ENCODE peak calls at places on chromosomes 13 and 19, in ten cellular contexts. J, G, P, F, L, N, H, K, E and I are unnamed samples.

GRCh38 chr13:44726214-44726613 is 150.1 kb upstream of the TSC22D1 start:
- DNase-seq in J (no peak), G (no peak), P (no peak), F (no peak), L (no peak), N (no peak), H (peak; percentile 69), K (no peak), E (no peak), I (no peak)

GRCh38 chr19:43489310-43489709 is 15.2 kb downstream of the PHLDB3 start:
- DNase-seq in J (no peak), G (no peak), P (no peak), F (no peak), L (no peak), N (no peak), H (no peak), K (no peak), E (no peak), I (no peak)

GRCh38 chr13:35836476-35836875 is 294.7 kb downstream of the DCLK1 start:
- DNase-seq in J (no peak), G (no peak), P (no peak), F (no peak), L (no peak), N (no peak), H (no peak), K (no peak), E (no peak), I (no peak)

GRCh38 chr13:83024955-83025594 is 857.2 kb downstream of the SLITRK1 start:
- DNase-seq in J (no peak), G (no peak), P (no peak), F (no peak), L (no peak), N (no peak), H (no peak), K (no peak), E (no peak), I (no peak)

GRCh38 chr13:48123827-48124226 is 28.9 kb upstream of the MED4 start:
- DNase-seq in J (no peak), G (no peak), P (no peak), F (peak; percentile 24), L (no peak), N (peak; percentile 42), H (no peak), K (no peak), E (no peak), I (no peak)

GRCh38 chr13:49308104-49308875 is 60.6 kb downstream of the CDADC1 start:
- DNase-seq in J (no peak), G (peak; percentile 89), P (no peak), F (peak; percentile 63), L (no peak), N (peak; percentile 95), H (no peak), K (no peak), E (no peak), I (peak; percentile 87)

GRCh38 chr13:61253105-61253877 is 162.4 kb downstream of the PCDH20 start:
- DNase-seq in J (no peak), G (no peak), P (no peak), F (no peak), L (no peak), N (no peak), H (no peak), K (no peak), E (no peak), I (no peak)

GRCh38 chr13:19604306-19604705 is 29.2 kb upstream of the MPHOSPH8 start:
- DNase-seq in J (no peak), G (no peak), P (no peak), F (no peak), L (no peak), N (no peak), H (no peak), K (no peak), E (no peak), I (no peak)

GRCh38 chr19:19742773-19743172 is 9.9 kb upstream of the ZNF14 start:
- DNase-seq in J (no peak), G (no peak), P (no peak), F (no peak), L (no peak), N (no peak), H (no peak), K (no peak), E (no peak), I (no peak)

GRCh38 chr13:96811049-96811448 is 183.2 kb downstream of the OXGR1 start:
- DNase-seq in J (no peak), G (no peak), P (no peak), F (no peak), L (no peak), N (no peak), H (no peak), K (no peak), E (no peak), I (no peak)
- H3K4me3 ChIP-seq in J (no peak overlapping the region), G (no peak overlapping the region), P (no peak overlapping the region), F (no peak overlapping the region), L (no peak overlapping the region), N (no peak overlapping the region), H (no peak overlapping the region), K (no peak overlapping the region), E (no peak overlapping the region), I (no peak overlapping the region)

GRCh38 chr19:32613008-32613407 is 32.0 kb downstream of the PDCD5 start:
- DNase-seq in J (no peak), G (no peak), P (no peak), F (no peak), L (no peak), N (no peak), H (no peak), K (no peak), E (no peak), I (no peak)

GRCh38 chr19:32615569-32615968 is 34.6 kb downstream of the PDCD5 start:
- DNase-seq in J (no peak), G (no peak), P (no peak), F (no peak), L (no peak), N (no peak), H (no peak), K (no peak), E (no peak), I (no peak)

GRCh38 chr19:32611161-32611560 is 30.2 kb downstream of the PDCD5 start:
- DNase-seq in J (no peak), G (peak; percentile 51), P (no peak), F (no peak), L (no peak), N (no peak), H (no peak), K (no peak), E (no peak), I (no peak)

GRCh38 chr19:32619051-32619685 is 38.2 kb downstream of the PDCD5 start:
- DNase-seq in J (no peak), G (no peak), P (no peak), F (no peak), L (no peak), N (no peak), H (no peak), K (no peak), E (no peak), I (no peak)

DNA sequence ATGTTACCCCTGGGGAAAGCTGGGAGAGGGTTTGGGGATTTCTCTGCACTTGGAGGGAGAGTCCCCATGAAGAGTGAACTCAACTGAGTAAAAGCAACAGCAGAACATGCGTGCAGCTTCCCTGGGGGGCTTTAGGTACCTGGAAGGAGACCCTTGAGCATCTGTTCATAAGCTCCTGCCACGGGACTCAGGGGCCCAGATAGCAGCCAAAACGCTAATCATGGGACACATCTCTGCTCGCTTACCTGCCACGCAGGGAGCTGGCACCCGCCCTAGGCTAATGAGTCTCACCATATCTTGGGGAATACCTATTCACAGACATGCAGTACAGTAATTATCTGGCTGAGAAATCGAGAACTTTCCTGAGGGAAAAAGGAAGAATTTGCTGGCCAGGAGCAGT is 33.9 kb downstream of the PDCD5 start:
- DNase-seq in J (no peak), G (no peak), P (no peak), F (no peak), L (no peak), N (no peak), H (no peak), K (no peak), E (no peak), I (no peak)
- H3K36me3 ChIP-seq in J (peaks cover 24% of the 10 kb centered on the region), G (peaks cover 23% of the 10 kb centered on the region), P (no peaks in the 10 kb centered on the region), F (peaks cover 9% of the 10 kb centered on the region), L (peaks cover 3% of the 10 kb centered on the region), N (no peaks in the 10 kb centered on the region), H (peaks cover 27% of the 10 kb centered on the region), K (no peaks in the 10 kb centered on the region), E (peaks cover 69% of the 10 kb centered on the region), I (peaks cover 62% of the 10 kb centered on the region)

DNA sequence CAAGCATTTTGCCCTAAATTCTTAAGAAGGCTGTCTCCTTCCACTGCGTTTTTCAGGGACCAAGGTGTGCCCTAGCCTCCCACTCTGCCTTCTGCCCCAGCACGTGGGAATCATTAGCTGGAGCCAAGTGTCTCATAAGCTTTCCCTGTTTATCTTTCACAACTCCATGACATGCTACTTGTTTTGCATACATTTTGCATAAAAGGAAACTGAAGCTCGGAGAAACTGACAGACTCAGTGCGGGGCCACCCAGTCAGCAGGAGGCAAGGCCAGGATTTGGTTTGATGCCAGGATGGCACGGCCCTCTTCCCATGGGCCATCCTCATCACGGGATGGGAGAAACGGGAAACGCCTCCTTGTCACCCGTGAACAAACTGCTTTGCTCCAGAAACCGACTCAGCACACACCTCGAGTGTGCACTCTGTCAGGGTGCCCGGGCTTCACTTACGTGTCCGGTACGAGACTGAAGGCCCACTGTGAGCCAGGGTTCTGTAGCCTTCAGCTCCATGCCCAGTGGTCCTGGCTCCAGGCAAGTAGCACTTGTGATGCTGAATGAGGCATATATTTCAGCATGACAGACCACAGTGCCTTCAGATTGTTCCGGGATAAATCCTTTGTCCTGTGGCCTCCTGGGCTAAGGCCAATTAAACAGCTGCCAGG is 9.6 kb downstream of the CEBPA start:
- DNase-seq in J (peak; percentile 48), G (no peak), P (no peak), F (peak; percentile 81), L (no peak), N (no peak), H (no peak), K (peak; percentile 69), E (no peak), I (no peak)
- H3K4me3 ChIP-seq in J (no peak overlapping the region), G (no peak overlapping the region), P (no peak overlapping the region), F (no peak overlapping the region), L (no peak overlapping the region), N (no peak overlapping the region), H (no peak overlapping the region), K (no peak overlapping the region), E (no peak overlapping the region), I (no peak overlapping the region)

GRCh38 chr19:9673912-9674668 is 810 bp downstream of the ZNF562 start:
- DNase-seq in J (peak; percentile 52), G (no peak), P (no peak), F (peak; percentile 21), L (peak; percentile 5), N (no peak), H (peak; percentile 78), K (no peak), E (peak; percentile 54), I (no peak)

GRCh38 chr19:9668544-9668943 is 6.4 kb downstream of the ZNF562 start:
- DNase-seq in J (no peak), G (no peak), P (no peak), F (no peak), L (no peak), N (no peak), H (no peak), K (no peak), E (no peak), I (no peak)

GRCh38 chr19:9672893-9673292 is 2.0 kb downstream of the ZNF562 start:
- DNase-seq in J (no peak), G (no peak), P (no peak), F (no peak), L (no peak), N (no peak), H (no peak), K (no peak), E (no peak), I (no peak)

GRCh38 chr19:9674669-9675357 is at the start of gene ZNF562:
- DNase-seq in J (peak; percentile 86), G (peak; percentile 79), P (peak; percentile 80), F (peak; percentile 91), L (peak; percentile 47), N (peak; percentile 85), H (peak; percentile 89), K (peak; percentile 92), E (peak; percentile 89), I (peak; percentile 94)

GRCh38 chr19:9671654-9672053 is 3.2 kb downstream of the ZNF562 start:
- DNase-seq in J (no peak), G (no peak), P (no peak), F (no peak), L (no peak), N (no peak), H (no peak), K (no peak), E (no peak), I (no peak)
- H3K36me3 ChIP-seq in J (no peaks in the 10 kb centered on the region), G (no peaks in the 10 kb centered on the region), P (peaks cover 4% of the 10 kb centered on the region), F (no peaks in the 10 kb centered on the region), L (no peaks in the 10 kb centered on the region), N (no peaks in the 10 kb centered on the region), H (peaks cover 4% of the 10 kb centered on the region), K (no peaks in the 10 kb centered on the region), E (peaks cover 65% of the 10 kb centered on the region), I (peaks cover 57% of the 10 kb centered on the region)